ENCODE peak calls at places on chromosomes 11 and 22, in four cellular contexts. One of them, this sample, is unnamed.

GRCh38 chr11:11847082-11847481 is 5.3 kb downstream of the USP47 start:
- DNase-seq in GM03348: no peak
- DNase-seq in stimulated activated naive CD8-positive, alpha-beta T cell treated with anti-CD3 and anti-CD28 coated beads, Interleukin-15, amount 100 ng/mL, for 72 hours: no peak
- DNase-seq in tibial nerve: no peak
- DNase-seq in this sample: no peak

GRCh38 chr11:33987975-33988580 is 63.5 kb upstream of the CAPRIN1 start:
- DNase-seq in GM03348: peak
- DNase-seq in stimulated activated naive CD8-positive, alpha-beta T cell treated with anti-CD3 and anti-CD28 coated beads, Interleukin-15, amount 100 ng/mL, for 72 hours: peak
- DNase-seq in tibial nerve: peak
- DNase-seq in this sample: peak

GRCh38 chr11:64406221-64406946 is 47.4 kb downstream of the RPS6KA4 start:
- DNase-seq in GM03348: no peak
- DNase-seq in stimulated activated naive CD8-positive, alpha-beta T cell treated with anti-CD3 and anti-CD28 coated beads, Interleukin-15, amount 100 ng/mL, for 72 hours: no peak
- DNase-seq in tibial nerve: no peak
- DNase-seq in this sample: no peak

GRCh38 chr22:29523761-29524160 is 29.8 kb downstream of the THOC5 start:
- DNase-seq in GM03348: no peak
- DNase-seq in stimulated activated naive CD8-positive, alpha-beta T cell treated with anti-CD3 and anti-CD28 coated beads, Interleukin-15, amount 100 ng/mL, for 72 hours: no peak
- DNase-seq in tibial nerve: no peak
- DNase-seq in this sample: no peak

GRCh38 chr22:44224166-44224565 is 43.4 kb downstream of the PARVG start:
- DNase-seq in GM03348: no peak
- DNase-seq in stimulated activated naive CD8-positive, alpha-beta T cell treated with anti-CD3 and anti-CD28 coated beads, Interleukin-15, amount 100 ng/mL, for 72 hours: no peak
- DNase-seq in tibial nerve: no peak
- DNase-seq in this sample: no peak

GRCh38 chr11:134613646-134614045 is 201.6 kb upstream of the B3GAT1 start:
- DNase-seq in GM03348: no peak
- DNase-seq in stimulated activated naive CD8-positive, alpha-beta T cell treated with anti-CD3 and anti-CD28 coated beads, Interleukin-15, amount 100 ng/mL, for 72 hours: no peak
- DNase-seq in tibial nerve: no peak
- DNase-seq in this sample: no peak

GRCh38 chr11:98365185-98365584 is 655.6 kb upstream of the CNTN5 start:
- DNase-seq in GM03348: no peak
- DNase-seq in stimulated activated naive CD8-positive, alpha-beta T cell treated with anti-CD3 and anti-CD28 coated beads, Interleukin-15, amount 100 ng/mL, for 72 hours: no peak
- DNase-seq in tibial nerve: no peak
- DNase-seq in this sample: peak

GRCh38 chr22:40324468-40325305 is 21.6 kb upstream of the ADSL start:
- DNase-seq in GM03348: no peak
- DNase-seq in stimulated activated naive CD8-positive, alpha-beta T cell treated with anti-CD3 and anti-CD28 coated beads, Interleukin-15, amount 100 ng/mL, for 72 hours: peak
- DNase-seq in tibial nerve: no peak
- DNase-seq in this sample: no peak

GRCh38 chr22:27435839-27436581 is 365.5 kb downstream of the MN1 start:
- DNase-seq in GM03348: peak
- DNase-seq in stimulated activated naive CD8-positive, alpha-beta T cell treated with anti-CD3 and anti-CD28 coated beads, Interleukin-15, amount 100 ng/mL, for 72 hours: no peak
- DNase-seq in tibial nerve: peak
- DNase-seq in this sample: no peak

GRCh38 chr11:119468511-119468910 is 45.5 kb upstream of the THY1 start:
- DNase-seq in GM03348: no peak
- DNase-seq in stimulated activated naive CD8-positive, alpha-beta T cell treated with anti-CD3 and anti-CD28 coated beads, Interleukin-15, amount 100 ng/mL, for 72 hours: no peak
- DNase-seq in tibial nerve: no peak
- DNase-seq in this sample: no peak

GRCh38 chr11:117993988-117994741 is 8.0 kb downstream of the IL10RA start:
- DNase-seq in GM03348: no peak
- DNase-seq in stimulated activated naive CD8-positive, alpha-beta T cell treated with anti-CD3 and anti-CD28 coated beads, Interleukin-15, amount 100 ng/mL, for 72 hours: no peak
- DNase-seq in tibial nerve: no peak
- DNase-seq in this sample: no peak

GRCh38 chr11:45655831-45656230 is 9.6 kb downstream of the CHST1 start:
- DNase-seq in GM03348: no peak
- DNase-seq in stimulated activated naive CD8-positive, alpha-beta T cell treated with anti-CD3 and anti-CD28 coated beads, Interleukin-15, amount 100 ng/mL, for 72 hours: no peak
- DNase-seq in tibial nerve: no peak
- DNase-seq in this sample: no peak

GRCh38 chr11:103108933-103109817 is at the start of gene DYNC2H1:
- DNase-seq in GM03348: peak
- DNase-seq in stimulated activated naive CD8-positive, alpha-beta T cell treated with anti-CD3 and anti-CD28 coated beads, Interleukin-15, amount 100 ng/mL, for 72 hours: peak
- DNase-seq in tibial nerve: peak
- DNase-seq in this sample: peak

GRCh38 chr11:118633979-118634378 is 26.6 kb downstream of the PHLDB1 start:
- DNase-seq in GM03348: peak
- DNase-seq in stimulated activated naive CD8-positive, alpha-beta T cell treated with anti-CD3 and anti-CD28 coated beads, Interleukin-15, amount 100 ng/mL, for 72 hours: no peak
- DNase-seq in tibial nerve: no peak
- DNase-seq in this sample: no peak

GRCh38 chr11:15923169-15923568 is 433.2 kb downstream of the SOX6 start:
- DNase-seq in GM03348: no peak
- DNase-seq in stimulated activated naive CD8-positive, alpha-beta T cell treated with anti-CD3 and anti-CD28 coated beads, Interleukin-15, amount 100 ng/mL, for 72 hours: no peak
- DNase-seq in tibial nerve: no peak
- DNase-seq in this sample: no peak

GRCh38 chr11:81112718-81113117 is 1620.9 kb downstream of the FAM181B start:
- DNase-seq in GM03348: no peak
- DNase-seq in stimulated activated naive CD8-positive, alpha-beta T cell treated with anti-CD3 and anti-CD28 coated beads, Interleukin-15, amount 100 ng/mL, for 72 hours: no peak
- DNase-seq in tibial nerve: no peak
- DNase-seq in this sample: no peak

GRCh38 chr11:56994532-56994931 is 5.8 kb downstream of the OR5AK2 start:
- DNase-seq in GM03348: no peak
- DNase-seq in stimulated activated naive CD8-positive, alpha-beta T cell treated with anti-CD3 and anti-CD28 coated beads, Interleukin-15, amount 100 ng/mL, for 72 hours: no peak
- DNase-seq in tibial nerve: no peak
- DNase-seq in this sample: no peak

GRCh38 chr11:10742460-10743208 is 8.4 kb upstream of the CTR9 start:
- DNase-seq in GM03348: peak
- DNase-seq in stimulated activated naive CD8-positive, alpha-beta T cell treated with anti-CD3 and anti-CD28 coated beads, Interleukin-15, amount 100 ng/mL, for 72 hours: no peak
- DNase-seq in tibial nerve: no peak
- DNase-seq in this sample: no peak

GRCh38 chr11:9092846-9093778 is 1.7 kb upstream of the SCUBE2 start:
- DNase-seq in GM03348: no peak
- DNase-seq in stimulated activated naive CD8-positive, alpha-beta T cell treated with anti-CD3 and anti-CD28 coated beads, Interleukin-15, amount 100 ng/mL, for 72 hours: no peak
- DNase-seq in tibial nerve: no peak
- DNase-seq in this sample: no peak

GRCh38 chr22:50299724-50300619 is 7.5 kb downstream of the PLXNB2 start:
- DNase-seq in GM03348: peak
- DNase-seq in stimulated activated naive CD8-positive, alpha-beta T cell treated with anti-CD3 and anti-CD28 coated beads, Interleukin-15, amount 100 ng/mL, for 72 hours: no peak
- DNase-seq in tibial nerve: no peak
- DNase-seq in this sample: no peak

GRCh38 chr11:67261942-67262681 is 4.2 kb upstream of the GRK2 start:
- DNase-seq in GM03348: no peak
- DNase-seq in stimulated activated naive CD8-positive, alpha-beta T cell treated with anti-CD3 and anti-CD28 coated beads, Interleukin-15, amount 100 ng/mL, for 72 hours: no peak
- DNase-seq in tibial nerve: no peak
- DNase-seq in this sample: no peak

GRCh38 chr11:47461876-47462275 is 12.9 kb upstream of the RAPSN start:
- DNase-seq in GM03348: no peak
- DNase-seq in stimulated activated naive CD8-positive, alpha-beta T cell treated with anti-CD3 and anti-CD28 coated beads, Interleukin-15, amount 100 ng/mL, for 72 hours: no peak
- DNase-seq in tibial nerve: no peak
- DNase-seq in this sample: no peak

GRCh38 chr11:72735495-72736027 is 16.6 kb downstream of the ARAP1 start:
- DNase-seq in GM03348: peak
- DNase-seq in stimulated activated naive CD8-positive, alpha-beta T cell treated with anti-CD3 and anti-CD28 coated beads, Interleukin-15, amount 100 ng/mL, for 72 hours: no peak
- DNase-seq in tibial nerve: no peak
- DNase-seq in this sample: peak

GRCh38 chr11:34086554-34087278 is 18.7 kb upstream of the NAT10 start:
- DNase-seq in GM03348: no peak
- DNase-seq in stimulated activated naive CD8-positive, alpha-beta T cell treated with anti-CD3 and anti-CD28 coated beads, Interleukin-15, amount 100 ng/mL, for 72 hours: no peak
- DNase-seq in tibial nerve: no peak
- DNase-seq in this sample: no peak

GRCh38 chr22:23060612-23061400 is 9.5 kb upstream of the GNAZ start:
- DNase-seq in GM03348: no peak
- DNase-seq in stimulated activated naive CD8-positive, alpha-beta T cell treated with anti-CD3 and anti-CD28 coated beads, Interleukin-15, amount 100 ng/mL, for 72 hours: no peak
- DNase-seq in tibial nerve: no peak
- DNase-seq in this sample: no peak

GRCh38 chr11:85945788-85946187 is 90.6 kb downstream of the CCDC83 start:
- DNase-seq in GM03348: no peak
- DNase-seq in stimulated activated naive CD8-positive, alpha-beta T cell treated with anti-CD3 and anti-CD28 coated beads, Interleukin-15, amount 100 ng/mL, for 72 hours: no peak
- DNase-seq in tibial nerve: no peak
- DNase-seq in this sample: no peak

GRCh38 chr11:75339685-75340409 is 11.6 kb downstream of the ARRB1 start:
- DNase-seq in GM03348: no peak
- DNase-seq in stimulated activated naive CD8-positive, alpha-beta T cell treated with anti-CD3 and anti-CD28 coated beads, Interleukin-15, amount 100 ng/mL, for 72 hours: no peak
- DNase-seq in tibial nerve: no peak
- DNase-seq in this sample: no peak

GRCh38 chr22:32603651-32604540 is 129.3 kb downstream of the FBXO7 start:
- DNase-seq in GM03348: no peak
- DNase-seq in stimulated activated naive CD8-positive, alpha-beta T cell treated with anti-CD3 and anti-CD28 coated beads, Interleukin-15, amount 100 ng/mL, for 72 hours: no peak
- DNase-seq in tibial nerve: no peak
- DNase-seq in this sample: no peak

GRCh38 chr11:111524056-111524455 is 9.5 kb downstream of the HOATZ start:
- DNase-seq in GM03348: no peak
- DNase-seq in stimulated activated naive CD8-positive, alpha-beta T cell treated with anti-CD3 and anti-CD28 coated beads, Interleukin-15, amount 100 ng/mL, for 72 hours: no peak
- DNase-seq in tibial nerve: no peak
- DNase-seq in this sample: no peak

GRCh38 chr22:28883917-28884753 is 763 bp downstream of the ZNRF3 start:
- DNase-seq in GM03348: peak
- DNase-seq in stimulated activated naive CD8-positive, alpha-beta T cell treated with anti-CD3 and anti-CD28 coated beads, Interleukin-15, amount 100 ng/mL, for 72 hours: peak
- DNase-seq in tibial nerve: no peak
- DNase-seq in this sample: peak

GRCh38 chr11:111905391-111905790 is 6.2 kb downstream of the CRYAB start:
- DNase-seq in GM03348: no peak
- DNase-seq in stimulated activated naive CD8-positive, alpha-beta T cell treated with anti-CD3 and anti-CD28 coated beads, Interleukin-15, amount 100 ng/mL, for 72 hours: no peak
- DNase-seq in tibial nerve: no peak
- DNase-seq in this sample: no peak

GRCh38 chr11:101866619-101867491 is 48.0 kb upstream of the CEP126 start:
- DNase-seq in GM03348: peak
- DNase-seq in stimulated activated naive CD8-positive, alpha-beta T cell treated with anti-CD3 and anti-CD28 coated beads, Interleukin-15, amount 100 ng/mL, for 72 hours: no peak
- DNase-seq in tibial nerve: no peak
- DNase-seq in this sample: peak

GRCh38 chr22:37498289-37498909 is 12.2 kb upstream of the MFNG start:
- DNase-seq in GM03348: no peak
- DNase-seq in stimulated activated naive CD8-positive, alpha-beta T cell treated with anti-CD3 and anti-CD28 coated beads, Interleukin-15, amount 100 ng/mL, for 72 hours: peak
- DNase-seq in tibial nerve: no peak
- DNase-seq in this sample: no peak

GRCh38 chr11:70174846-70175764 is 28.0 kb upstream of the FADD start:
- DNase-seq in GM03348: no peak
- DNase-seq in stimulated activated naive CD8-positive, alpha-beta T cell treated with anti-CD3 and anti-CD28 coated beads, Interleukin-15, amount 100 ng/mL, for 72 hours: no peak
- DNase-seq in tibial nerve: no peak
- DNase-seq in this sample: no peak

GRCh38 chr22:50684986-50685385 is 12.4 kb downstream of the SHANK3 start:
- DNase-seq in GM03348: peak
- DNase-seq in stimulated activated naive CD8-positive, alpha-beta T cell treated with anti-CD3 and anti-CD28 coated beads, Interleukin-15, amount 100 ng/mL, for 72 hours: no peak
- DNase-seq in tibial nerve: no peak
- DNase-seq in this sample: no peak